ENCODE peak calls at places on chromosome 3, in five cellular contexts. One of them, this sample, is unnamed.

GRCh38 chr3:194161181-194162045 is 25.5 kb downstream of the HES1 start:
- DNase-seq in GM12878: no peak
- DNase-seq in SK-N-SH: no peak
- DNase-seq in HepG2: peak
- DNase-seq in K562: no peak
- DNase-seq in this sample: no peak

GRCh38 chr3:116264546-116265174 is 180.6 kb downstream of the LSAMP start:
- DNase-seq in SK-N-SH: no peak
- DNase-seq in HepG2: no peak
- DNase-seq in GM12878: no peak
- DNase-seq in K562: no peak
- DNase-seq in this sample: no peak

GRCh38 chr3:169104972-169105371 is 558.5 kb downstream of the MECOM start:
- DNase-seq in SK-N-SH: no peak
- DNase-seq in K562: no peak
- DNase-seq in HepG2: peak
- DNase-seq in GM12878: no peak
- DNase-seq in this sample: no peak

GRCh38 chr3:197445886-197446631 is 109.7 kb downstream of the BDH1 start:
- DNase-seq in HepG2: no peak
- DNase-seq in K562: no peak
- DNase-seq in GM12878: no peak
- DNase-seq in SK-N-SH: no peak
- DNase-seq in this sample: no peak

GRCh38 chr3:155741081-155741480 is 3.8 kb downstream of the PLCH1 start:
- DNase-seq in HepG2: no peak
- DNase-seq in SK-N-SH: no peak
- DNase-seq in GM12878: no peak
- DNase-seq in K562: no peak
- DNase-seq in this sample: no peak

GRCh38 chr3:94285874-94286273 is 223.0 kb downstream of the NSUN3 start:
- DNase-seq in SK-N-SH: peak
- DNase-seq in GM12878: no peak
- DNase-seq in HepG2: no peak
- DNase-seq in K562: no peak
- DNase-seq in this sample: no peak

GRCh38 chr3:8658326-8659212 is 14.0 kb upstream of the SSUH2 start:
- DNase-seq in K562: peak
- DNase-seq in HepG2: peak
- DNase-seq in GM12878: peak
- DNase-seq in SK-N-SH: peak
- DNase-seq in this sample: no peak

GRCh38 chr3:18378218-18378617 is 46.9 kb downstream of the SATB1 start:
- DNase-seq in GM12878: no peak
- DNase-seq in K562: no peak
- DNase-seq in SK-N-SH: no peak
- DNase-seq in HepG2: no peak
- DNase-seq in this sample: no peak

GRCh38 chr3:127951276-127951675 is 36.2 kb downstream of the KBTBD12 start:
- DNase-seq in HepG2: no peak
- DNase-seq in GM12878: no peak
- DNase-seq in K562: no peak
- DNase-seq in SK-N-SH: no peak
- DNase-seq in this sample: no peak

GRCh38 chr3:52046186-52046913 is 10.0 kb downstream of the DUSP7 start:
- DNase-seq in SK-N-SH: peak
- DNase-seq in GM12878: no peak
- DNase-seq in HepG2: no peak
- DNase-seq in K562: no peak
- DNase-seq in this sample: no peak

GRCh38 chr3:12588039-12588673 is 31.3 kb downstream of the MKRN2 start:
- DNase-seq in GM12878: no peak
- DNase-seq in K562: no peak
- DNase-seq in HepG2: no peak
- DNase-seq in SK-N-SH: no peak
- DNase-seq in this sample: no peak

GRCh38 chr3:73499787-73500186 is 125.0 kb downstream of the PDZRN3 start:
- DNase-seq in K562: no peak
- DNase-seq in GM12878: no peak
- DNase-seq in SK-N-SH: no peak
- DNase-seq in HepG2: no peak
- DNase-seq in this sample: no peak

GRCh38 chr3:168096210-168096795 is 579 bp upstream of the GOLIM4 start:
- DNase-seq in HepG2: peak
- DNase-seq in SK-N-SH: peak
- DNase-seq in GM12878: peak
- DNase-seq in K562: peak
- DNase-seq in this sample: peak

GRCh38 chr3:122576174-122576940 is 1.1 kb upstream of the PARP15 start:
- DNase-seq in SK-N-SH: no peak
- DNase-seq in GM12878: peak
- DNase-seq in K562: no peak
- DNase-seq in HepG2: no peak
- DNase-seq in this sample: no peak

GRCh38 chr3:9192238-9192637 is 57.2 kb downstream of the SRGAP3 start:
- DNase-seq in GM12878: no peak
- DNase-seq in SK-N-SH: no peak
- DNase-seq in K562: no peak
- DNase-seq in HepG2: peak
- DNase-seq in this sample: no peak

GRCh38 chr3:144915202-144915601 is 943.6 kb downstream of the DIPK2A start:
- DNase-seq in GM12878: no peak
- DNase-seq in K562: no peak
- DNase-seq in HepG2: no peak
- DNase-seq in SK-N-SH: no peak
- DNase-seq in this sample: no peak

GRCh38 chr3:187924651-187925050 is 179.4 kb upstream of the BCL6 start:
- DNase-seq in SK-N-SH: no peak
- DNase-seq in GM12878: no peak
- DNase-seq in K562: no peak
- DNase-seq in HepG2: no peak
- DNase-seq in this sample: no peak

GRCh38 chr3:178703268-178703975 is 167.2 kb downstream of the KCNMB2 start:
- DNase-seq in SK-N-SH: no peak
- DNase-seq in K562: no peak
- DNase-seq in HepG2: no peak
- DNase-seq in GM12878: no peak
- DNase-seq in this sample: no peak

GRCh38 chr3:105490045-105490444 is 123.3 kb downstream of the ALCAM start:
- DNase-seq in K562: no peak
- DNase-seq in HepG2: no peak
- DNase-seq in GM12878: no peak
- DNase-seq in SK-N-SH: no peak
- DNase-seq in this sample: no peak

GRCh38 chr3:16945330-16945729 is 60.6 kb downstream of the PLCL2 start:
- DNase-seq in HepG2: no peak
- DNase-seq in GM12878: no peak
- DNase-seq in SK-N-SH: no peak
- DNase-seq in K562: no peak
- DNase-seq in this sample: no peak

GRCh38 chr3:35537265-35537664 is 102.1 kb upstream of the ARPP21 start:
- DNase-seq in K562: no peak
- DNase-seq in GM12878: no peak
- DNase-seq in HepG2: no peak
- DNase-seq in SK-N-SH: no peak
- DNase-seq in this sample: no peak

GRCh38 chr3:4983739-4984510 is 4.7 kb downstream of the BHLHE40 start:
- DNase-seq in GM12878: peak
- DNase-seq in HepG2: no peak
- DNase-seq in K562: peak
- DNase-seq in SK-N-SH: no peak
- DNase-seq in this sample: no peak

GRCh38 chr3:159804726-159805410 is 183.8 kb upstream of the IL12A start:
- DNase-seq in GM12878: no peak
- DNase-seq in SK-N-SH: peak
- DNase-seq in HepG2: peak
- DNase-seq in K562: peak
- DNase-seq in this sample: peak

GRCh38 chr3:159848348-159849118 is 140.1 kb upstream of the IL12A start:
- DNase-seq in HepG2: no peak
- DNase-seq in SK-N-SH: no peak
- DNase-seq in GM12878: no peak
- DNase-seq in K562: no peak
- DNase-seq in this sample: no peak

GRCh38 chr3:152583913-152584312 is 251.0 kb upstream of the P2RY1 start:
- DNase-seq in SK-N-SH: no peak
- DNase-seq in K562: no peak
- DNase-seq in GM12878: no peak
- DNase-seq in HepG2: no peak
- DNase-seq in this sample: no peak

GRCh38 chr3:12663311-12663935 is 494 bp downstream of the RAF1 start:
- DNase-seq in K562: no peak
- DNase-seq in SK-N-SH: peak
- DNase-seq in HepG2: no peak
- DNase-seq in GM12878: no peak
- DNase-seq in this sample: no peak

GRCh38 chr3:177744873-177745646 is 547.8 kb upstream of the TBL1XR1 start:
- DNase-seq in SK-N-SH: no peak
- DNase-seq in GM12878: no peak
- DNase-seq in K562: peak
- DNase-seq in HepG2: no peak
- DNase-seq in this sample: no peak

GRCh38 chr3:48411041-48411588 is 18.8 kb downstream of the PLXNB1 start:
- DNase-seq in HepG2: no peak
- DNase-seq in GM12878: no peak
- DNase-seq in SK-N-SH: peak
- DNase-seq in K562: no peak
- DNase-seq in this sample: no peak

GRCh38 chr3:121477589-121477988 is 68.2 kb downstream of the POLQ start:
- DNase-seq in K562: no peak
- DNase-seq in HepG2: no peak
- DNase-seq in GM12878: no peak
- DNase-seq in SK-N-SH: no peak
- DNase-seq in this sample: no peak

GRCh38 chr3:45612918-45613602 is 18.5 kb downstream of the LIMD1 start:
- DNase-seq in K562: no peak
- DNase-seq in GM12878: peak
- DNase-seq in HepG2: no peak
- DNase-seq in SK-N-SH: no peak
- DNase-seq in this sample: no peak

GRCh38 chr3:45612138-45612537 is 17.6 kb downstream of the LIMD1 start:
- DNase-seq in HepG2: no peak
- DNase-seq in SK-N-SH: no peak
- DNase-seq in K562: no peak
- DNase-seq in GM12878: no peak
- DNase-seq in this sample: no peak

GRCh38 chr3:45610129-45610528 is 15.6 kb downstream of the LIMD1 start:
- DNase-seq in K562: no peak
- DNase-seq in SK-N-SH: no peak
- DNase-seq in GM12878: no peak
- DNase-seq in HepG2: no peak
- DNase-seq in this sample: no peak

GRCh38 chr3:45613781-45614180 is 19.2 kb downstream of the LIMD1 start:
- DNase-seq in HepG2: no peak
- DNase-seq in SK-N-SH: no peak
- DNase-seq in K562: no peak
- DNase-seq in GM12878: no peak
- DNase-seq in this sample: no peak

DNA sequence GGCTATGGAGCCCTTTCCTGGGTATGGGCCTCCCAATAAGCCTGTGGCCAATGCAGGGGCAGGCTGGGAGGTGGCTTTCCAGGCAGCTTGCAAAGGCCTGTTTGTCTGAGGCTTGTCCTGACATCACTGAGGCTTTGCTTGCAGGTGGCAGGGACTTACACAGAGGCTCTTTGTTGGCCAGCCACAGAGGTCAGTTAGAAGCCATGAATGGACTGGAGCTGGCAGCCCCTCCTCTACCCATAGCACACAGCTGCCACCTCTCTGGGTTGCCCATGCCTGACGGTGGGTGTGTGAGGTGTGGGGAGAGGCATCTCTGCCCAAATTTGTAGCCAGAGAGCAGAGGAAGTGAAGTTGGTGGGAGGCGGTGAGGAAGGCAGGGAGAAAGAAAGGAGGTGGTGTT is 17.1 kb downstream of the LIMD1 start:
- DNase-seq in K562: no peak
- DNase-seq in SK-N-SH: no peak
- DNase-seq in GM12878: no peak
- DNase-seq in HepG2: peak
- DNase-seq in this sample: no peak
- TF ChIP-seq FOXM1 in K562: no peak
- TF ChIP-seq FOXM1 in SK-N-SH: no peak
- TF ChIP-seq FOXM1 in GM12878: no peak
- TF ChIP-seq FOXM1 in HepG2: no peak
- TF ChIP-seq FOXM1 in this sample: no peak

GRCh38 chr3:174945951-174946350 is 86.8 kb downstream of the NAALADL2 start:
- DNase-seq in GM12878: no peak
- DNase-seq in SK-N-SH: no peak
- DNase-seq in K562: no peak
- DNase-seq in HepG2: no peak
- DNase-seq in this sample: no peak
- TF ChIP-seq FOXM1 in GM12878: no peak
- TF ChIP-seq FOXM1 in SK-N-SH: no peak
- TF ChIP-seq FOXM1 in K562: no peak
- TF ChIP-seq FOXM1 in HepG2: no peak
- TF ChIP-seq FOXM1 in this sample: no peak

DNA sequence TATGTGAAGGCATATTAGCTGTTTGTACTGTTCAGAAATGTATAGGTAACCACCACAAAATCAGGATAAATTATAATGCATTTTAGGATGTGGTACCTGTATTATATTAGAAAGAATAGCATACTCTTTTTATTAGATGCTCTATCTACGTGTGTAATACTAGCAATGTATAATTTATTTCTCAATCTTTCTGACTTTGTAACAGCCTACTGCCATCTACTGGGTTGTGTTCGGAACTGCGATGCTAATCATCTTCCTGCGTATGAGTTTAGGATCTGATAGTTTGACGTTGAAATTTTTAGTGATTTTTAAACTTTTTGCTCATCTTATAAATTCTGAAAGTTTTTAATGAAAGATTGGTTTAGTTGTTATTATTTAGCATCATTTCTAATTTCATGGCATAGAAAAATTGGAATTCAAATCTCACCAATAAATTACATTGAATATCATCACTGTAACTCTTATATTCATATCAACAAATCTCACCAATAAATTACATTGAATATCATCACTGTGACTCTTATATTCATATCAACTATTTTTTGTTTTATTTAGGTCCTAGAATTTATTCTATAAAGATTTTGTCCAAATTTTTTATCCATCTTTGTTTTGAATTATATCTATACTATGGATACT is 322.7 kb upstream of the ZNF717 start:
- DNase-seq in GM12878: no peak
- DNase-seq in K562: peak
- DNase-seq in SK-N-SH: peak
- DNase-seq in HepG2: peak
- DNase-seq in this sample: peak
- TF ChIP-seq FOXM1 in GM12878: no peak
- TF ChIP-seq FOXM1 in K562: no peak
- TF ChIP-seq FOXM1 in SK-N-SH: no peak
- TF ChIP-seq FOXM1 in HepG2: no peak
- TF ChIP-seq FOXM1 in this sample: no peak

DNA sequence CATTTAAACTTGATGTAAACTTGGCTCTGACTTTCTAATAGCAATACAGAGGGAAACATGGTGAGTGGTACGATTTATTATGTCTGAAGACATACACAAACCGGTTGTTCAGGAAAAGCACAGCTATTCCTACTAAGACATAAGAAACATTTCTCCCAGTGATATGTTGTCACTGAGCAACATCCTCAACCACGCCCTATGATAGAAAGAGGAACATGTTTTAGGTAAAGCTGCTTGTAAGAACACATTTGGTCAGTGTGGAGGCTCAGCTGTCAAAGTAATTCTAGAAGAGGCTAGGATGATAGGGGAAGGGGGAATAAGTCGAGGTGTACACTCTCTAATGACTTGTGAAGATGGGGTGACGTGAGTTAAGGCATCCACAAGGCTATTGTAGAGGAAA is 42.7 kb upstream of the B3GNT5 start:
- DNase-seq in HepG2: no peak
- DNase-seq in GM12878: no peak
- DNase-seq in K562: no peak
- DNase-seq in SK-N-SH: no peak
- DNase-seq in this sample: no peak
- TF ChIP-seq FOXM1 in HepG2: no peak
- TF ChIP-seq FOXM1 in GM12878: no peak
- TF ChIP-seq FOXM1 in K562: no peak
- TF ChIP-seq FOXM1 in SK-N-SH: no peak
- TF ChIP-seq FOXM1 in this sample: no peak

This sample was measured in HEK293T.